ENCODE peak calls at places on chromosomes 5 and 9, in six cellular contexts. One of them, this sample, is unnamed.

GRCh38 chr5:37840036-37840909 is at the start of gene GDNF:
- DNase-seq in sigmoid colon: peak; percentile 91
- DNase-seq in OCI-LY7: no peak
- DNase-seq in CD8-positive, alpha-beta T cell: no peak
- DNase-seq in IMR-90: peak; percentile 77
- DNase-seq in neural progenitor cell: peak; percentile 70
- DNase-seq in this sample: peak; percentile 43

GRCh38 chr5:431001-431710 is 11.8 kb upstream of the EXOC3 start:
- DNase-seq in sigmoid colon: peak; percentile 54
- DNase-seq in OCI-LY7: peak; percentile 50
- DNase-seq in CD8-positive, alpha-beta T cell: peak; percentile 39
- DNase-seq in IMR-90: peak; percentile 48
- DNase-seq in neural progenitor cell: peak; percentile 80
- DNase-seq in this sample: no peak

GRCh38 chr5:77218263-77218662 is 7.8 kb downstream of the PDE8B start:
- DNase-seq in sigmoid colon: no peak
- DNase-seq in OCI-LY7: peak; percentile 3
- DNase-seq in CD8-positive, alpha-beta T cell: no peak
- DNase-seq in IMR-90: no peak
- DNase-seq in neural progenitor cell: peak; percentile 24
- DNase-seq in this sample: no peak

GRCh38 chr5:97726106-97726505 is 543.1 kb upstream of the RIOK2 start:
- DNase-seq in sigmoid colon: no peak
- DNase-seq in OCI-LY7: no peak
- DNase-seq in CD8-positive, alpha-beta T cell: no peak
- DNase-seq in IMR-90: no peak
- DNase-seq in neural progenitor cell: no peak
- DNase-seq in this sample: no peak

GRCh38 chr5:177985430-177986040 is 10.5 kb downstream of the PROP1 start:
- DNase-seq in sigmoid colon: no peak
- DNase-seq in OCI-LY7: no peak
- DNase-seq in CD8-positive, alpha-beta T cell: no peak
- DNase-seq in IMR-90: no peak
- DNase-seq in neural progenitor cell: no peak
- DNase-seq in this sample: no peak

GRCh38 chr5:134417707-134418106 is 6.0 kb upstream of the CDKN2AIPNL start:
- DNase-seq in sigmoid colon: no peak
- DNase-seq in OCI-LY7: no peak
- DNase-seq in CD8-positive, alpha-beta T cell: no peak
- DNase-seq in IMR-90: no peak
- DNase-seq in neural progenitor cell: no peak
- DNase-seq in this sample: no peak

GRCh38 chr5:122845253-122846050 is at the start of gene SNX24:
- DNase-seq in sigmoid colon: peak; percentile 86
- DNase-seq in OCI-LY7: peak; percentile 81
- DNase-seq in CD8-positive, alpha-beta T cell: peak; percentile 70
- DNase-seq in IMR-90: peak; percentile 56
- DNase-seq in neural progenitor cell: peak; percentile 88
- DNase-seq in this sample: peak; percentile 75

GRCh38 chr5:167804512-167805220 is 486.8 kb upstream of the WWC1 start:
- DNase-seq in sigmoid colon: no peak
- DNase-seq in OCI-LY7: no peak
- DNase-seq in CD8-positive, alpha-beta T cell: no peak
- DNase-seq in IMR-90: no peak
- DNase-seq in neural progenitor cell: no peak
- DNase-seq in this sample: no peak

GRCh38 chr5:97192580-97193421 is 9.8 kb upstream of the RIOK2 start:
- DNase-seq in sigmoid colon: no peak
- DNase-seq in OCI-LY7: peak; percentile 31
- DNase-seq in CD8-positive, alpha-beta T cell: no peak
- DNase-seq in IMR-90: no peak
- DNase-seq in neural progenitor cell: no peak
- DNase-seq in this sample: no peak

GRCh38 chr9:68825755-68826500 is 120.9 kb downstream of the PIP5K1B start:
- DNase-seq in sigmoid colon: no peak
- DNase-seq in OCI-LY7: no peak
- DNase-seq in CD8-positive, alpha-beta T cell: no peak
- DNase-seq in IMR-90: no peak
- DNase-seq in neural progenitor cell: no peak
- DNase-seq in this sample: no peak

GRCh38 chr9:21615446-21615845 is 133.3 kb upstream of the IFNE start:
- DNase-seq in sigmoid colon: no peak
- DNase-seq in OCI-LY7: no peak
- DNase-seq in CD8-positive, alpha-beta T cell: no peak
- DNase-seq in IMR-90: peak; percentile 19
- DNase-seq in neural progenitor cell: no peak
- DNase-seq in this sample: no peak

GRCh38 chr5:33781286-33781685 is 110.5 kb downstream of the ADAMTS12 start:
- DNase-seq in sigmoid colon: peak; percentile 64
- DNase-seq in OCI-LY7: no peak
- DNase-seq in CD8-positive, alpha-beta T cell: no peak
- DNase-seq in IMR-90: peak; percentile 89
- DNase-seq in neural progenitor cell: peak; percentile 22
- DNase-seq in this sample: no peak

DNA sequence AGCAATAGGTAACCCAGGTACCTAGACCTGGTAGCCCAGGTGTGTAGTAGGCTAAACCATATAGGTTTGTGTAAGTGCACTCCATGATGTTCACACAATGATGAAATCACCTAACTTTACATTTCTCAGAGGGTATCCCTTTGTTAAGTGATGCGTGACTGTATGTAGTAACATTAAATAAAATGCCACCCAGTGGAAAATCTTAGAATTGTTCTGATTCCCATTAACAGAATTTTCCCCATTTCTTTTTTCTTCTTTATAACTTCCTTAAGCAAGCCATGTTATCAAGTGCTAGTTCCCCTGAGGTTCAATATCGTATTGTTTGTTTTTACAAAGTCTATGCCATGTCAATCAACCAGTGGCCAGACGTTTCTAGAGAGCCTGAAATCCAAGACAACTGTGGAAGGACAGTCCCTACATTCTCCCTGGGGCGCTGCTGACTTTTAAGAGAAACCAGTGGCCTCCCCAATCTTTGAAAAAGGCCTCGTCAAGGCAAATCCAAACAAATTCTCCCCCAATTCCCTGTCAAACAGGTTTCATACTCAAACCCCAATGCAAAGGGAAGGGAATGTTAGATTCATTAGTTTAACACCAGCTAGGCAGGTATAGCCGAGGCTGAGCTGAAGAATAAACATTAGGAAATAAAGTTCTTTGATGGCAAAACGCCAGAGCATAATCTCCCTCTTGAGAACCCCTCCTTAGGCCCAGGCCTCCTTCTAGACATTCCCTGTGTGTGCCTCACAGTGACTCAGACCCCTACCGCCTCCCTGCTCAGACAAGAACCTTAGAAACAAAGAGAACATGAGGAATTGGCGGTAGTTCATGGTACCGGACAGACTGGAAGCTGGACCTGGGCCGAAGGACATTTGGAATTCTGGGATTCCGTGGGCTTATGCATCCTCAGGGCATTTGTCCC is 198.7 kb downstream of the GNA14 start:
- DNase-seq in sigmoid colon: no peak
- DNase-seq in OCI-LY7: no peak
- DNase-seq in CD8-positive, alpha-beta T cell: no peak
- DNase-seq in IMR-90: peak; percentile 84
- DNase-seq in neural progenitor cell: no peak
- DNase-seq in this sample: no peak
- TF ChIP-seq CTCF in sigmoid colon: no peak
- TF ChIP-seq CTCF in OCI-LY7: peak; percentile 31
- TF ChIP-seq CTCF in CD8-positive, alpha-beta T cell: no peak
- TF ChIP-seq CTCF in IMR-90: no peak
- TF ChIP-seq CTCF in neural progenitor cell: no peak
- TF ChIP-seq CTCF in this sample: no peak

GRCh38 chr9:114168281-114169028 is 13.1 kb downstream of the COL27A1 start:
- DNase-seq in sigmoid colon: no peak
- DNase-seq in OCI-LY7: no peak
- DNase-seq in CD8-positive, alpha-beta T cell: no peak
- DNase-seq in IMR-90: no peak
- DNase-seq in neural progenitor cell: no peak
- DNase-seq in this sample: no peak

GRCh38 chr9:114170792-114171461 is 15.6 kb downstream of the COL27A1 start:
- DNase-seq in sigmoid colon: no peak
- DNase-seq in OCI-LY7: no peak
- DNase-seq in CD8-positive, alpha-beta T cell: no peak
- DNase-seq in IMR-90: no peak
- DNase-seq in neural progenitor cell: no peak
- DNase-seq in this sample: no peak

GRCh38 chr9:114169029-114169939 is 13.9 kb downstream of the COL27A1 start:
- DNase-seq in sigmoid colon: no peak
- DNase-seq in OCI-LY7: no peak
- DNase-seq in CD8-positive, alpha-beta T cell: no peak
- DNase-seq in IMR-90: peak; percentile 83
- DNase-seq in neural progenitor cell: no peak
- DNase-seq in this sample: no peak

GRCh38 chr9:114171500-114171899 is 16.2 kb downstream of the COL27A1 start:
- DNase-seq in sigmoid colon: no peak
- DNase-seq in OCI-LY7: no peak
- DNase-seq in CD8-positive, alpha-beta T cell: no peak
- DNase-seq in IMR-90: no peak
- DNase-seq in neural progenitor cell: no peak
- DNase-seq in this sample: no peak

GRCh38 chr9:114169940-114170791 is 14.8 kb downstream of the COL27A1 start:
- DNase-seq in sigmoid colon: no peak
- DNase-seq in OCI-LY7: no peak
- DNase-seq in CD8-positive, alpha-beta T cell: no peak
- DNase-seq in IMR-90: no peak
- DNase-seq in neural progenitor cell: no peak
- DNase-seq in this sample: no peak
- H3K4me1 ChIP-seq in sigmoid colon: no peaks in the 10 kb centered on the region
- H3K4me1 ChIP-seq in OCI-LY7: no peaks in the 10 kb centered on the region
- H3K4me1 ChIP-seq in CD8-positive, alpha-beta T cell: no peaks in the 10 kb centered on the region
- H3K4me1 ChIP-seq in IMR-90: peaks cover 27% of the 10 kb centered on the region
- H3K4me1 ChIP-seq in neural progenitor cell: peaks cover 17% of the 10 kb centered on the region
- H3K4me1 ChIP-seq in this sample: peaks cover 28% of the 10 kb centered on the region

DNA sequence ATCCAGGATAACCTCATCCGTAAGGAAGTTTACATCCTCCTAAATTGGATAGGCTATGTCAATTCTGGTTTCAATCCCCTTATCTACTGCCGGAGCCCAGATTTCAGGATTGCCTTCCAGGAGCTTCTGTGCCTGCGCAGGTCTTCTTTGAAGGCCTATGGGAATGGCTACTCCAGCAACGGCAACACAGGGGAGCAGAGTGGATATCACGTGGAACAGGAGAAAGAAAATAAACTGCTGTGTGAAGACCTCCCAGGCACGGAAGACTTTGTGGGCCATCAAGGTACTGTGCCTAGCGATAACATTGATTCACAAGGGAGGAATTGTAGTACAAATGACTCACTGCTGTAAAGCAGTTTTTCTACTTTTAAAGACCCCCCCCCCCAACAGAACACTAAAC is 1.3 kb downstream of the ADRB2 start:
- DNase-seq in sigmoid colon: no peak
- DNase-seq in OCI-LY7: no peak
- DNase-seq in CD8-positive, alpha-beta T cell: no peak
- DNase-seq in IMR-90: peak; percentile 18
- DNase-seq in neural progenitor cell: no peak
- DNase-seq in this sample: no peak
- TF ChIP-seq CTCF in sigmoid colon: no peak
- TF ChIP-seq CTCF in OCI-LY7: no peak
- TF ChIP-seq CTCF in CD8-positive, alpha-beta T cell: no peak
- TF ChIP-seq CTCF in IMR-90: no peak
- TF ChIP-seq CTCF in neural progenitor cell: no peak
- TF ChIP-seq CTCF in this sample: no peak

DNA sequence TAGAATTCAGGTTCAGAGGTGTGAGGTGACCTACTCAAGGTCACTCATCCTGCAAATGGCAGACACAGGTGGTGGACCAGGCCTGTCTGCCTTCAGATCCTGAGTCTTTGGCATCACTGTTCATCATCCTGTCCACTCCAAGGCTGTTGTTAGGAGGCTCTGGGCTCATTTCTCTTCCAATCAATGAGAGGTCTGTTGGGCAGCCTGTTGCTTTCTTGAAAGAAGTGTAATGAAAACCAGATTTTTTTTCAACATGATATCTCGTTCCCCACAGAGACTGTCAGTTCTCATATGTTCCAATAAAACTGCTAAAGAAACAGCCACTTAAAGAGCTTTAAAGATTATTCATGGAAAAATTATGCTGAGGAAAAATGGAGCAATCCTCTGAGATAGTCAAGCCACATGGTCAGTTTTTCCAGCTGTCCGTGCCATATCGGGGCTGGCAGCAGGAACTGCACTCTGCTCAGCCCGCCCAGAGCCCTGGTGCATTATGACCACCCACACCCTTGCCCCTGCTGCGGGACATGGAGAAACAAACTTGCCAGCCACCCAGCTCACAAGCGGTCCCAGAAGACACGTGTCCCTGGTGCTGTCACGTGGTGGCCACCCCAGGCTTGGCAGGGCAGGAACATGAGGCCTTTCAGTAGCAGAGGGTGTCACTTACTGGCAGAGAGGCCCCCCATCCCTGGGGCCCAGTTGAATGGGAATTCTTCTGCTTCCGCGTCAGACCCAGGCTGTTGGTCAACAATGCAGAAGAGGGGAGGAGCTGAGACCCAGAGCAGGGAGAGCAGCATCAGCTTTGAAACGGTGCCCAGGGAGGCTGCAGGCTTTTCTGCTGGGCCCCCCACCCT is 63.7 kb upstream of the ANGPTL2 start:
- DNase-seq in sigmoid colon: peak; percentile 95
- DNase-seq in OCI-LY7: no peak
- DNase-seq in CD8-positive, alpha-beta T cell: no peak
- DNase-seq in IMR-90: peak; percentile 84
- DNase-seq in neural progenitor cell: peak; percentile 34
- DNase-seq in this sample: peak; percentile 83
- H3K4me1 ChIP-seq in sigmoid colon: no peaks in the 10 kb centered on the region
- H3K4me1 ChIP-seq in OCI-LY7: no peaks in the 10 kb centered on the region
- H3K4me1 ChIP-seq in CD8-positive, alpha-beta T cell: no peaks in the 10 kb centered on the region
- H3K4me1 ChIP-seq in IMR-90: peaks cover 37% of the 10 kb centered on the region
- H3K4me1 ChIP-seq in neural progenitor cell: peaks cover 22% of the 10 kb centered on the region
- H3K4me1 ChIP-seq in this sample: peaks cover 51% of the 10 kb centered on the region

GRCh38 chr9:115694014-115694413 is 459.6 kb upstream of the PAPPA start:
- DNase-seq in sigmoid colon: no peak
- DNase-seq in OCI-LY7: no peak
- DNase-seq in CD8-positive, alpha-beta T cell: no peak
- DNase-seq in IMR-90: peak; percentile 93
- DNase-seq in neural progenitor cell: peak; percentile 73
- DNase-seq in this sample: peak; percentile 6
- TF ChIP-seq CTCF in sigmoid colon: no peak
- TF ChIP-seq CTCF in OCI-LY7: peak; percentile 30
- TF ChIP-seq CTCF in CD8-positive, alpha-beta T cell: no peak
- TF ChIP-seq CTCF in IMR-90: peak; percentile 79
- TF ChIP-seq CTCF in neural progenitor cell: peak; percentile 63
- TF ChIP-seq CTCF in this sample: peak; percentile 42

DNA sequence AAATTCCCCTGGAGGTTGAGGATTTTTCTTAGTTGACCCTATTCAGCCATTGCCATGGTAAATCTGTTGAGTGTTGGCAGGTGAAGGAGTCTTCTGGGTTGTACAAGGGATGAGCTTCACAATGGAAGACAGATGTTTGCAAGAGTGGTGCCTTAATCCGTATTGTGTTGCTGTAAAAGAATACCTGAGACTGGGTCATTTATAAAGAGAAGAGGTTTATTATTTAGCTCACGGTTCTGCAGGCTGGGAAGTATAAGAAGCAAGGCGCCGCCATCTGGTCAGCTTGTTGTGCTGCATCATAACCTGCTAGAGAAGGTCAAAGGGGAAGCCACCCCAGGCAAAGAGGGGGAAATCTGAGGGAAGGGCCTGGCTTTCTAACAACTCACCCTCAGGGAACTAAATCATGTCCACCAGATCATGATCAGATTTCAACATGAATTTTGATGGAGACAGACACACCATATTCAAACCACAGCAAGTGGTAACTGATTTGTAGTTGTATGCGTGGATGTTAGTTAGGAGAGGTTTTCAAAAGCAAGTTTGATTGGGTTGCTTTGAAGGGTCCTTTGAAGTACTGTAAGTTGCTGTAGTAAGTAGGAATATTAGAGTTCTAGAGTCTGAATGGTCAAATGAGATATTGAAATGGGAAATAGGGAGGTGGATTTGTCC is 2.5 kb downstream of the TNPO1 start:
- DNase-seq in sigmoid colon: peak; percentile 78
- DNase-seq in OCI-LY7: peak; percentile 82
- DNase-seq in CD8-positive, alpha-beta T cell: peak; percentile 49
- DNase-seq in IMR-90: peak; percentile 48
- DNase-seq in neural progenitor cell: peak; percentile 85
- DNase-seq in this sample: peak; percentile 49
- H3K4me1 ChIP-seq in sigmoid colon: no peaks in the 10 kb centered on the region
- H3K4me1 ChIP-seq in OCI-LY7: peaks cover 21% of the 10 kb centered on the region
- H3K4me1 ChIP-seq in CD8-positive, alpha-beta T cell: peaks cover 16% of the 10 kb centered on the region
- H3K4me1 ChIP-seq in IMR-90: peaks cover 10% of the 10 kb centered on the region
- H3K4me1 ChIP-seq in neural progenitor cell: peaks cover 30% of the 10 kb centered on the region
- H3K4me1 ChIP-seq in this sample: peaks cover 32% of the 10 kb centered on the region

This sample was measured in heart right ventricle.